ENCODE peak calls at places on chromosomes 3 and 15, in five cellular contexts. B is lung, P is SHP77, T is pancreas, K is activated B cell treated with CpG ODN at 0.5 μM for 24 hours. X is an unnamed sample.

GRCh38 chr15:89138999-89139612 is 50.9 kb downstream of the ABHD2 start:
- DNase-seq in P (no peak), K (no peak), T (no peak), B (no peak), X (no peak)

GRCh38 chr3:16993227-16993626 is 108.5 kb downstream of the PLCL2 start:
- DNase-seq in K (no peak), T (no peak), P (no peak), B (no peak), X (peak)

GRCh38 chr3:3737511-3737910 is 61.7 kb upstream of the LRRN1 start:
- DNase-seq in B (no peak), T (no peak), P (no peak), K (no peak), X (no peak)

GRCh38 chr15:57849332-57849731 is 142.8 kb downstream of the POLR2M start:
- DNase-seq in B (no peak), P (no peak), T (no peak), K (no peak), X (no peak)

GRCh38 chr3:30523366-30523765 is 83.0 kb upstream of the TGFBR2 start:
- DNase-seq in P (no peak), T (no peak), K (no peak), B (no peak), X (no peak)

GRCh38 chr3:13233487-13234154 is 160.4 kb upstream of the IQSEC1 start:
- DNase-seq in P (no peak), B (no peak), K (no peak), T (no peak), X (no peak)

GRCh38 chr15:78437107-78437761 is 782 bp upstream of the IREB2 start:
- DNase-seq in T (no peak), K (no peak), B (no peak), P (no peak), X (peak)

GRCh38 chr15:91873133-91873526 is 19.6 kb downstream of the SLCO3A1 start:
- DNase-seq in B (no peak), T (no peak), K (no peak), P (no peak), X (no peak)

GRCh38 chr3:37671000-37671483 is 190.6 kb upstream of the CTDSPL start:
- DNase-seq in T (peak), P (no peak), B (no peak), K (no peak), X (no peak)

GRCh38 chr3:16600771-16601538 is 4.3 kb downstream of the DAZL start:
- DNase-seq in K (peak), P (peak), T (peak), B (peak), X (peak)

GRCh38 chr3:23004971-23005370 is 198.2 kb upstream of the UBE2E2 start:
- DNase-seq in P (no peak), T (no peak), B (no peak), K (no peak), X (peak)

GRCh38 chr3:10421996-10422395 is 83.4 kb downstream of the ATP2B2 start:
- DNase-seq in B (no peak), K (no peak), T (no peak), P (no peak), X (no peak)

GRCh38 chr3:46482632-46483311 is 15.0 kb upstream of the RTP3 start:
- DNase-seq in K (no peak), T (no peak), B (no peak), P (no peak), X (peak)

GRCh38 chr3:108488631-108489030 is 21.8 kb downstream of the MYH15 start:
- DNase-seq in P (no peak), T (no peak), K (no peak), B (no peak), X (no peak)

GRCh38 chr3:36707623-36708409 is 56.5 kb downstream of the DCLK3 start:
- DNase-seq in T (no peak), B (no peak), K (no peak), P (no peak), X (peak)

GRCh38 chr3:100518244-100518643 is 25.8 kb downstream of the TMEM45A start:
- DNase-seq in P (no peak), K (no peak), B (no peak), T (no peak), X (no peak)

GRCh38 chr3:45225465-45226205 is 452 bp downstream of the TMEM158 start:
- DNase-seq in T (no peak), P (peak), B (no peak), K (peak), X (no peak)

GRCh38 chr15:98764296-98764695 is 116.0 kb downstream of the IGF1R start:
- DNase-seq in K (no peak), P (no peak), T (no peak), B (no peak), X (no peak)

GRCh38 chr3:12961007-12961725 is 112.1 kb downstream of the IQSEC1 start:
- DNase-seq in B (no peak), T (no peak), P (no peak), K (no peak), X (no peak)

GRCh38 chr15:58469432-58470353 is 37.9 kb downstream of the LIPC start:
- DNase-seq in T (no peak), K (no peak), P (no peak), B (peak), X (peak)

GRCh38 chr15:63601026-63601726 is 4.0 kb downstream of the FBXL22 start:
- DNase-seq in P (peak), T (peak), B (no peak), K (peak), X (no peak)

GRCh38 chr3:38649500-38650247 is at the start of gene SCN5A:
- DNase-seq in P (no peak), K (no peak), B (no peak), T (peak), X (peak)

GRCh38 chr3:134201201-134202130 is 49.2 kb downstream of the RYK start:
- DNase-seq in P (no peak), T (no peak), B (no peak), K (no peak), X (peak)

GRCh38 chr15:26157081-26157480 is 294.0 kb upstream of the ATP10A start:
- DNase-seq in B (no peak), T (no peak), K (no peak), P (no peak), X (no peak)

GRCh38 chr3:27326211-27326948 is 42.8 kb downstream of the NEK10 start:
- DNase-seq in P (no peak), B (no peak), K (no peak), T (no peak), X (peak)

GRCh38 chr3:98945006-98945626 is 43.6 kb upstream of the DCBLD2 start:
- DNase-seq in P (no peak), K (no peak), T (no peak), B (no peak), X (no peak)

GRCh38 chr3:146539315-146539714 is 5.1 kb downstream of the PLSCR1 start:
- DNase-seq in P (no peak), T (no peak), K (no peak), B (no peak), X (no peak)

GRCh38 chr3:43161684-43162512 is 56.0 kb upstream of the POMGNT2 start:
- DNase-seq in T (no peak), P (no peak), K (no peak), B (no peak), X (peak)

GRCh38 chr3:62143843-62144450 is 229.4 kb downstream of the FEZF2 start:
- DNase-seq in K (no peak), P (no peak), T (no peak), B (no peak), X (no peak)

GRCh38 chr15:40928351-40928974 is 677 bp upstream of the DLL4 start:
- DNase-seq in B (no peak), T (no peak), K (no peak), P (peak), X (no peak)

GRCh38 chr3:127448161-127448561 is 142.4 kb downstream of the TPRA1 start:
- DNase-seq in T (no peak), P (no peak), K (no peak), B (no peak), X (no peak)

GRCh38 chr15:67010898-67011619 is 54.3 kb upstream of the SMAD3 start:
- DNase-seq in B (no peak), T (no peak), P (no peak), K (no peak), X (no peak)

GRCh38 chr3:122918576-122919290 is 108.8 kb downstream of the SEMA5B start:
- DNase-seq in P (no peak), K (no peak), B (no peak), T (no peak), X (no peak)

GRCh38 chr15:94526071-94526689 is 294.8 kb downstream of the MCTP2 start:
- DNase-seq in T (no peak), B (no peak), K (no peak), P (no peak), X (no peak)

X was measured in HTR-8/SVneo.